ENCODE peak calls at places on chromosomes 2 and 18, in ten cellular contexts. H is type B pancreatic cell, V is spleen, R is cardiac fibroblast, D is GM13977, F is epithelial cell of esophagus, M is mesothelial cell of epicardium, P is upper lobe of right lung, G is omental fat pad, E is astrocyte of the spinal cord. Q is an unnamed sample.

GRCh38 chr18:11393486-11393885 is 215.9 kb upstream of the SLC35G4 start:
- DNase-seq in E (no peak), D (no peak), H (no peak), V (no peak), M (no peak), G (no peak), F (no peak), P (no peak), R (no peak), Q (no peak)

GRCh38 chr2:226118471-226119429 is 680.9 kb downstream of the IRS1 start:
- DNase-seq in H (no peak), M (no peak), P (no peak), D (no peak), F (peak; percentile 93), G (peak; percentile 33), E (peak; percentile 89), V (no peak), R (peak; percentile 98), Q (no peak)

GRCh38 chr2:106996136-106996769 is 110.3 kb upstream of the ST6GAL2 start:
- DNase-seq in V (no peak), F (no peak), D (no peak), E (no peak), R (no peak), G (no peak), P (no peak), H (no peak), M (no peak), Q (no peak)

GRCh38 chr18:26185267-26185666 is 41.0 kb upstream of the TAF4B start:
- DNase-seq in E (no peak), G (no peak), R (no peak), P (no peak), M (no peak), H (no peak), V (no peak), F (peak; percentile 3), D (no peak), Q (no peak)

GRCh38 chr18:73645175-73645715 is 502.4 kb downstream of the FBXO15 start:
- DNase-seq in D (no peak), E (peak; percentile 32), G (no peak), P (no peak), F (no peak), R (peak; percentile 53), V (no peak), H (no peak), M (no peak), Q (no peak)

GRCh38 chr2:230564805-230565779 is 147.6 kb upstream of the CAB39 start:
- DNase-seq in P (no peak), F (peak; percentile 22), R (peak; percentile 74), H (no peak), E (no peak), G (no peak), M (no peak), V (no peak), D (no peak), Q (no peak)

GRCh38 chr2:234957533-234958135 is 5.8 kb downstream of the SH3BP4 start:
- DNase-seq in E (peak; percentile 84), V (peak; percentile 11), G (no peak), H (no peak), P (no peak), M (no peak), F (peak; percentile 69), R (peak; percentile 96), D (no peak), Q (no peak)

GRCh38 chr2:56337342-56337741 is 153.6 kb downstream of the CCDC85A start:
- DNase-seq in H (no peak), E (no peak), M (no peak), F (no peak), R (no peak), D (no peak), V (no peak), P (no peak), G (no peak), Q (no peak)

GRCh38 chr2:220528180-220528579 is 900.8 kb downstream of the SLC4A3 start:
- DNase-seq in P (no peak), M (no peak), V (no peak), D (no peak), G (no peak), E (no peak), F (peak; percentile 44), H (no peak), R (peak; percentile 15), Q (no peak)

GRCh38 chr2:219073413-219074129 is 12.8 kb upstream of the IHH start:
- DNase-seq in F (peak; percentile 68), M (no peak), R (peak; percentile 79), P (no peak), V (no peak), H (no peak), G (no peak), D (peak; percentile 65), E (peak; percentile 79), Q (no peak)
- TF ChIP-seq CTCF in F (peak; percentile 52), M (peak; percentile 38), R (peak; percentile 75), P (peak; percentile 62), V (peak; percentile 48), H (peak; percentile 73), G (no peak), D (peak; percentile 68), E (peak; percentile 73), Q (peak; percentile 64)

DNA sequence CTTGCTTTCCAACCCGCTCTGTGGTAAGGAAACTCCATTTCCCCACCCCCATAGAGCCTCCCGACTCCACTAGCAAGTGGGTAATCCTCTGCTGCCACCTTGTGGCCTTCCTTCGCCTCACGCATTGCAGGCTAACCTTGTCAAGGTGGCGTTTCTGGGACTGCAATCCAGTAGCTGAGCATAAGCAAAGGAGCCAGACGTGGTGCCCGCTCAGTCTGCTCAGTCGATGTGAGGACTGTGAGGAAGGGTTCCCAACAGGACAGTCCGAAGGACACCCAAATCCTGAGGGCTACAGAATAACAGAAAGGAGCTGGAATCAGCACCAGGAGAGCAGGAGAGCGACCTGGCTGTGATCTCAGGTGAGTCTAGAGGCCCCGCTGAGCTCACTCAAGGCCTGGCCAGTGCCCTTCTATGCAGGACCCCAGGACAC is 144.2 kb downstream of the SUCLG1 start:
- DNase-seq in R (peak; percentile 81), M (peak; percentile 91), V (peak; percentile 85), F (peak; percentile 83), G (peak; percentile 75), D (peak; percentile 41), E (peak; percentile 67), P (peak; percentile 85), H (peak; percentile 87), Q (peak; percentile 25)
- TF ChIP-seq CTCF in R (peak; percentile 95), M (peak; percentile 84), V (peak; percentile 87), F (peak; percentile 99), G (no peak), D (peak; percentile 92), E (peak; percentile 93), P (peak; percentile 83), H (peak; percentile 95), Q (peak; percentile 99)

GRCh38 chr2:129709030-129709955 is 270.2 kb upstream of the RAB6C start:
- DNase-seq in H (no peak), D (no peak), V (no peak), E (no peak), G (no peak), F (no peak), R (no peak), M (no peak), P (no peak), Q (no peak)

GRCh38 chr2:129710670-129711495 is 268.6 kb upstream of the RAB6C start:
- DNase-seq in R (no peak), F (no peak), G (no peak), V (no peak), P (no peak), M (no peak), H (no peak), E (no peak), D (no peak), Q (no peak)

GRCh38 chr2:129707800-129708199 is 271.7 kb upstream of the RAB6C start:
- DNase-seq in M (no peak), G (no peak), D (no peak), R (no peak), H (no peak), V (no peak), F (no peak), P (no peak), E (no peak), Q (no peak)

GRCh38 chr2:129709956-129710598 is 269.4 kb upstream of the RAB6C start:
- DNase-seq in R (no peak), M (no peak), E (no peak), D (no peak), H (no peak), F (no peak), G (no peak), V (no peak), P (no peak), Q (no peak)

DNA sequence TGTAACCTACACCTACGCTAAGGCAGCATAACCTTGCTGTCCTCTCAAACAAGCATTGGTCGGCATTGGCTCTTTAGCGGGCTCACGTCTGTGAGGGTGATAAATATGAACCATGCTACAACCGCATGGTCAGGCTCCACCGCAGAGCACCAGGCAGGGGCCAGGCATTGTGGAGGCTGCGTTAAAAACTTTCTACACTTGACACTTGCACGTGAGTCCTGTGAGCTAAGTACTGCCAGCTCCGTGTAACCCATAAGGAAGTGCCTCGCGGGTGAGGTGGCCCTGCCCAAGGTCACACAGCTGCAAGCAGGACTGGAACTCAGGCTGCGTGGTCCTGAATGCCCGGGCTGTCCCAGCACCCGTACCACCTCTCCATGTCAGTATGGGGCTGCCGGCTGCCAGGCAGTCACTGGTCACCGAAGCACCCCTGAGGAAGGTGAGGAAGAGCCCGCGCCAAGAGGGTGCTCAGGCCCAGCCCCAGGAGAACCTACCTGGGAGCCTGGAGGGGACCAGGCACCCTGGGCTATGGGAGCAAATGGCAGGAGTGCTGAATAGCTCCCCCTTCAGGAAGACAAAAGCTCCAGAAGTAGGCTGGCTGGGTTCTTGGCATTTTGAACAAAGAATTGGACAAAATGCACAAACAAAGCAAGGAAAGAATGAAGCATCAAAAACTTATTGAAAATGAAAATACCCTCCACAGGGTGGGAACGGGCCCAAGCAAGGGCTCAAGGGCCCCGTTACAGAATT is 271.1 kb upstream of the RAB6C start:
- DNase-seq in G (no peak), F (no peak), V (no peak), P (no peak), E (no peak), M (no peak), D (no peak), R (no peak), H (no peak), Q (no peak)
- TF ChIP-seq CTCF in G (no peak), F (no peak), V (no peak), P (no peak), E (no peak), M (peak; percentile 26), D (peak; percentile 21), R (no peak), H (peak; percentile 34), Q (no peak)

GRCh38 chr2:119218478-119219064 is 5.1 kb upstream of the STEAP3 start:
- DNase-seq in M (no peak), P (no peak), V (peak; percentile 48), R (peak; percentile 74), D (peak; percentile 40), H (no peak), F (peak; percentile 73), G (no peak), E (peak; percentile 68), Q (no peak)
- TF ChIP-seq CTCF in M (no peak), P (peak; percentile 28), V (peak; percentile 18), R (peak; percentile 60), D (peak; percentile 45), H (peak; percentile 53), F (peak; percentile 64), G (no peak), E (peak; percentile 60), Q (peak; percentile 93)

GRCh38 chr2:64217198-64217869 is 73.1 kb upstream of the PELI1 start:
- DNase-seq in V (no peak), M (no peak), P (no peak), E (no peak), H (no peak), D (no peak), F (no peak), G (no peak), R (no peak), Q (no peak)
- TF ChIP-seq CTCF in V (no peak), M (no peak), P (no peak), E (no peak), H (no peak), D (no peak), F (no peak), G (no peak), R (no peak), Q (no peak)